ENCODE peak calls at places on chromosomes 13 and 19, in six cellular contexts. One of them, this sample, is unnamed.

GRCh38 chr19:45424191-45425058 is 708 bp upstream of the ERCC1 start:
- DNase-seq in thyroid gland: peak; percentile 56
- DNase-seq in body of pancreas: peak; percentile 77
- DNase-seq in fibroblast of lung: peak; percentile 92
- DNase-seq in CD8-positive, alpha-beta T cell: no peak
- DNase-seq in breast epithelium: no peak
- DNase-seq in this sample: peak; percentile 91

GRCh38 chr13:37306778-37307544 is 201.5 kb upstream of the CSNK1A1L start:
- DNase-seq in thyroid gland: no peak
- DNase-seq in body of pancreas: no peak
- DNase-seq in fibroblast of lung: peak; percentile 93
- DNase-seq in CD8-positive, alpha-beta T cell: no peak
- DNase-seq in breast epithelium: no peak
- DNase-seq in this sample: peak; percentile 95

GRCh38 chr13:23866420-23867026 is 22.7 kb downstream of the MIPEP start:
- DNase-seq in body of pancreas: no peak
- DNase-seq in thyroid gland: no peak
- DNase-seq in fibroblast of lung: peak; percentile 50
- DNase-seq in breast epithelium: no peak
- DNase-seq in CD8-positive, alpha-beta T cell: no peak
- DNase-seq in this sample: no peak

GRCh38 chr19:1076951-1077350 is 10.0 kb downstream of the ARHGAP45 start:
- DNase-seq in breast epithelium: no peak
- DNase-seq in thyroid gland: peak; percentile 81
- DNase-seq in body of pancreas: peak; percentile 53
- DNase-seq in fibroblast of lung: no peak
- DNase-seq in CD8-positive, alpha-beta T cell: peak; percentile 86
- DNase-seq in this sample: no peak

GRCh38 chr13:36818483-36819063 is 449 bp upstream of the RFXAP start:
- DNase-seq in CD8-positive, alpha-beta T cell: no peak
- DNase-seq in fibroblast of lung: peak; percentile 4
- DNase-seq in thyroid gland: no peak
- DNase-seq in breast epithelium: no peak
- DNase-seq in body of pancreas: no peak
- DNase-seq in this sample: no peak

GRCh38 chr19:51660975-51661600 is 14.5 kb upstream of the SIGLEC14 start:
- DNase-seq in CD8-positive, alpha-beta T cell: no peak
- DNase-seq in fibroblast of lung: peak; percentile 79
- DNase-seq in breast epithelium: no peak
- DNase-seq in thyroid gland: peak; percentile 72
- DNase-seq in body of pancreas: peak; percentile 61
- DNase-seq in this sample: peak; percentile 77

GRCh38 chr19:32675720-32676185 is at the start of gene RGS9BP:
- DNase-seq in body of pancreas: peak; percentile 72
- DNase-seq in CD8-positive, alpha-beta T cell: peak; percentile 16
- DNase-seq in fibroblast of lung: peak; percentile 72
- DNase-seq in breast epithelium: peak; percentile 69
- DNase-seq in thyroid gland: peak; percentile 82
- DNase-seq in this sample: peak; percentile 39

GRCh38 chr13:24723206-24723605 is 40.8 kb upstream of the RNF17 start:
- DNase-seq in body of pancreas: no peak
- DNase-seq in thyroid gland: no peak
- DNase-seq in fibroblast of lung: no peak
- DNase-seq in breast epithelium: no peak
- DNase-seq in CD8-positive, alpha-beta T cell: no peak
- DNase-seq in this sample: no peak

GRCh38 chr13:44710576-44710975 is 134.4 kb upstream of the TSC22D1 start:
- DNase-seq in thyroid gland: no peak
- DNase-seq in body of pancreas: no peak
- DNase-seq in CD8-positive, alpha-beta T cell: no peak
- DNase-seq in breast epithelium: no peak
- DNase-seq in fibroblast of lung: peak; percentile 66
- DNase-seq in this sample: peak; percentile 94

GRCh38 chr13:44470623-44471562 is 97.3 kb downstream of the SERP2 start:
- DNase-seq in thyroid gland: no peak
- DNase-seq in CD8-positive, alpha-beta T cell: no peak
- DNase-seq in body of pancreas: no peak
- DNase-seq in breast epithelium: no peak
- DNase-seq in fibroblast of lung: peak; percentile 63
- DNase-seq in this sample: no peak

GRCh38 chr19:8460516-8461298 is 15.9 kb downstream of the HNRNPM start:
- DNase-seq in fibroblast of lung: no peak
- DNase-seq in CD8-positive, alpha-beta T cell: no peak
- DNase-seq in body of pancreas: no peak
- DNase-seq in thyroid gland: no peak
- DNase-seq in breast epithelium: no peak
- DNase-seq in this sample: no peak

GRCh38 chr19:39599116-39599515 is 3.2 kb upstream of the LGALS13 start:
- DNase-seq in breast epithelium: no peak
- DNase-seq in CD8-positive, alpha-beta T cell: no peak
- DNase-seq in fibroblast of lung: peak; percentile 22
- DNase-seq in body of pancreas: no peak
- DNase-seq in thyroid gland: peak; percentile 61
- DNase-seq in this sample: peak; percentile 15

GRCh38 chr13:31236211-31236786 is 36.5 kb downstream of the B3GLCT start:
- DNase-seq in CD8-positive, alpha-beta T cell: no peak
- DNase-seq in breast epithelium: no peak
- DNase-seq in body of pancreas: no peak
- DNase-seq in thyroid gland: no peak
- DNase-seq in fibroblast of lung: peak; percentile 72
- DNase-seq in this sample: peak; percentile 42

GRCh38 chr13:101398191-101398590 is 18.1 kb downstream of the NALCN start:
- DNase-seq in thyroid gland: no peak
- DNase-seq in breast epithelium: no peak
- DNase-seq in body of pancreas: no peak
- DNase-seq in CD8-positive, alpha-beta T cell: no peak
- DNase-seq in fibroblast of lung: peak; percentile 41
- DNase-seq in this sample: peak; percentile 39

GRCh38 chr13:47085346-47085745 is 188.5 kb upstream of the HTR2A start:
- DNase-seq in CD8-positive, alpha-beta T cell: no peak
- DNase-seq in thyroid gland: no peak
- DNase-seq in breast epithelium: no peak
- DNase-seq in body of pancreas: no peak
- DNase-seq in fibroblast of lung: peak; percentile 58
- DNase-seq in this sample: no peak

GRCh38 chr13:82747948-82748347 is 1134.3 kb downstream of the SLITRK1 start:
- DNase-seq in body of pancreas: no peak
- DNase-seq in breast epithelium: no peak
- DNase-seq in fibroblast of lung: peak; percentile 43
- DNase-seq in CD8-positive, alpha-beta T cell: no peak
- DNase-seq in thyroid gland: no peak
- DNase-seq in this sample: no peak

GRCh38 chr19:18289471-18290066 is 8.1 kb upstream of the JUND start:
- DNase-seq in thyroid gland: no peak
- DNase-seq in CD8-positive, alpha-beta T cell: no peak
- DNase-seq in body of pancreas: no peak
- DNase-seq in fibroblast of lung: no peak
- DNase-seq in breast epithelium: no peak
- DNase-seq in this sample: no peak

GRCh38 chr19:18291590-18292459 is 10.4 kb upstream of the JUND start:
- DNase-seq in body of pancreas: peak; percentile 80
- DNase-seq in fibroblast of lung: peak; percentile 85
- DNase-seq in thyroid gland: peak; percentile 90
- DNase-seq in CD8-positive, alpha-beta T cell: peak; percentile 66
- DNase-seq in breast epithelium: peak; percentile 80
- DNase-seq in this sample: peak; percentile 72

GRCh38 chr19:18290250-18291018 is 9.0 kb upstream of the JUND start:
- DNase-seq in CD8-positive, alpha-beta T cell: peak; percentile 63
- DNase-seq in body of pancreas: no peak
- DNase-seq in fibroblast of lung: no peak
- DNase-seq in thyroid gland: no peak
- DNase-seq in breast epithelium: no peak
- DNase-seq in this sample: peak; percentile 37

GRCh38 chr19:18292460-18292809 is 11.0 kb upstream of the JUND start:
- DNase-seq in body of pancreas: peak; percentile 51
- DNase-seq in CD8-positive, alpha-beta T cell: no peak
- DNase-seq in thyroid gland: no peak
- DNase-seq in breast epithelium: no peak
- DNase-seq in fibroblast of lung: no peak
- DNase-seq in this sample: no peak

GRCh38 chr19:18291019-18291524 is 9.7 kb upstream of the JUND start:
- DNase-seq in fibroblast of lung: no peak
- DNase-seq in breast epithelium: no peak
- DNase-seq in thyroid gland: no peak
- DNase-seq in body of pancreas: no peak
- DNase-seq in CD8-positive, alpha-beta T cell: no peak
- DNase-seq in this sample: no peak
- H3K27ac ChIP-seq in fibroblast of lung: no peak overlapping the region
- H3K27ac ChIP-seq in breast epithelium: peak overlapping the region; percentile 99
- H3K27ac ChIP-seq in thyroid gland: peak overlapping the region; percentile 95
- H3K27ac ChIP-seq in body of pancreas: peak overlapping the region; percentile 91
- H3K27ac ChIP-seq in CD8-positive, alpha-beta T cell: peak overlapping the region; percentile 93
- H3K27ac ChIP-seq in this sample: peak overlapping the region; percentile 96

DNA sequence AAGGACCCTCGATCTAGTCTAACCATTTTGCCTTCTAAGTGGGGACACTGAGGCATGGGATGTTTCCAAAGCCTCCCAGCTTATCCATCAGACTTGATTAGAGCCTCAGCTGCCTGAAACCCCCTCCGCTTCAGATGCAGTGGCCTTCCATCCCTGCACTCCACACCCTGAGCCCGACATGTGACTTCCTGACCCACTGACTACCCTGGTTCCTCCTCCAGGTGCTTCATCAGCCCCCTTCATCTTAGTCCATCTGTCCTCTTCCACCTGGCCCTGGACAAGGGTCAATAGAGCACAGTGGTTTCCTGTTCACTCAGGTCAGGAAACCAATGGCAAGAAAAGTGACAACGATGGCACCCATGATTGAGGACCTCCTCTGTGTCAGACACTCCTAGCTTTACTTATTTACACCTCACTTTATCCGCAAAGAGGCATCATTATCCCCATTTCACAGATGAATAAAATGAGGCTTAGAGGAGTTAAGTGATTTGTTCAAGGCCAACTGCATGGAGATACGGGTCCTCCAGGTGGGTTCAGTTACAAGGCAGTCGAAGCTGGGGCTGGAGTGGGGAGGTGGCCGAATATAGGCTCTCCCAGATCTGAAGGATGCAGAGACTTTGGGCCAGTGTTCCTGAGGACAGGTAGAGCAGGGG is 81.6 kb upstream of the TM9SF2 start:
- DNase-seq in thyroid gland: no peak
- DNase-seq in fibroblast of lung: no peak
- DNase-seq in CD8-positive, alpha-beta T cell: no peak
- DNase-seq in breast epithelium: no peak
- DNase-seq in body of pancreas: no peak
- DNase-seq in this sample: no peak
- H3K4me3 ChIP-seq in thyroid gland: no peak overlapping the region
- H3K4me3 ChIP-seq in fibroblast of lung: no peak overlapping the region
- H3K4me3 ChIP-seq in CD8-positive, alpha-beta T cell: peak overlapping the region; percentile 22
- H3K4me3 ChIP-seq in breast epithelium: no peak overlapping the region
- H3K4me3 ChIP-seq in body of pancreas: no peak overlapping the region
- H3K4me3 ChIP-seq in this sample: no peak overlapping the region

GRCh38 chr13:109211616-109212015 is 574.8 kb downstream of the IRS2 start:
- DNase-seq in fibroblast of lung: no peak
- DNase-seq in breast epithelium: no peak
- DNase-seq in thyroid gland: no peak
- DNase-seq in CD8-positive, alpha-beta T cell: no peak
- DNase-seq in body of pancreas: no peak
- DNase-seq in this sample: peak; percentile 35

GRCh38 chr13:109212630-109213029 is 573.8 kb downstream of the IRS2 start:
- DNase-seq in fibroblast of lung: no peak
- DNase-seq in thyroid gland: no peak
- DNase-seq in breast epithelium: no peak
- DNase-seq in body of pancreas: no peak
- DNase-seq in CD8-positive, alpha-beta T cell: no peak
- DNase-seq in this sample: no peak

GRCh38 chr13:109215377-109215776 is 571.0 kb downstream of the IRS2 start:
- DNase-seq in thyroid gland: no peak
- DNase-seq in breast epithelium: no peak
- DNase-seq in body of pancreas: no peak
- DNase-seq in fibroblast of lung: no peak
- DNase-seq in CD8-positive, alpha-beta T cell: no peak
- DNase-seq in this sample: no peak

GRCh38 chr13:109213714-109214113 is 572.7 kb downstream of the IRS2 start:
- DNase-seq in fibroblast of lung: no peak
- DNase-seq in body of pancreas: no peak
- DNase-seq in CD8-positive, alpha-beta T cell: no peak
- DNase-seq in breast epithelium: no peak
- DNase-seq in thyroid gland: no peak
- DNase-seq in this sample: no peak

GRCh38 chr13:109214393-109214792 is 572.0 kb downstream of the IRS2 start:
- DNase-seq in fibroblast of lung: no peak
- DNase-seq in body of pancreas: no peak
- DNase-seq in CD8-positive, alpha-beta T cell: no peak
- DNase-seq in thyroid gland: no peak
- DNase-seq in breast epithelium: no peak
- DNase-seq in this sample: no peak
- H3K27ac ChIP-seq in fibroblast of lung: no peak overlapping the region
- H3K27ac ChIP-seq in body of pancreas: no peak overlapping the region
- H3K27ac ChIP-seq in CD8-positive, alpha-beta T cell: no peak overlapping the region
- H3K27ac ChIP-seq in thyroid gland: no peak overlapping the region
- H3K27ac ChIP-seq in breast epithelium: no peak overlapping the region
- H3K27ac ChIP-seq in this sample: no peak overlapping the region

GRCh38 chr19:41310031-41310831 is at the start of gene CCDC97:
- DNase-seq in fibroblast of lung: peak; percentile 92
- DNase-seq in breast epithelium: peak; percentile 82
- DNase-seq in thyroid gland: peak; percentile 86
- DNase-seq in CD8-positive, alpha-beta T cell: peak; percentile 78
- DNase-seq in body of pancreas: peak; percentile 90
- DNase-seq in this sample: peak; percentile 75

GRCh38 chr19:41309225-41310030 is 544 bp upstream of the CCDC97 start:
- DNase-seq in CD8-positive, alpha-beta T cell: no peak
- DNase-seq in body of pancreas: no peak
- DNase-seq in fibroblast of lung: peak; percentile 20
- DNase-seq in thyroid gland: peak; percentile 62
- DNase-seq in breast epithelium: no peak
- DNase-seq in this sample: no peak

GRCh38 chr19:41307090-41307875 is 2.7 kb upstream of the CCDC97 start:
- DNase-seq in fibroblast of lung: no peak
- DNase-seq in CD8-positive, alpha-beta T cell: no peak
- DNase-seq in thyroid gland: no peak
- DNase-seq in breast epithelium: no peak
- DNase-seq in body of pancreas: no peak
- DNase-seq in this sample: no peak

GRCh38 chr19:41307954-41308449 is 2.0 kb upstream of the CCDC97 start:
- DNase-seq in breast epithelium: no peak
- DNase-seq in fibroblast of lung: no peak
- DNase-seq in CD8-positive, alpha-beta T cell: no peak
- DNase-seq in thyroid gland: no peak
- DNase-seq in body of pancreas: no peak
- DNase-seq in this sample: no peak

DNA sequence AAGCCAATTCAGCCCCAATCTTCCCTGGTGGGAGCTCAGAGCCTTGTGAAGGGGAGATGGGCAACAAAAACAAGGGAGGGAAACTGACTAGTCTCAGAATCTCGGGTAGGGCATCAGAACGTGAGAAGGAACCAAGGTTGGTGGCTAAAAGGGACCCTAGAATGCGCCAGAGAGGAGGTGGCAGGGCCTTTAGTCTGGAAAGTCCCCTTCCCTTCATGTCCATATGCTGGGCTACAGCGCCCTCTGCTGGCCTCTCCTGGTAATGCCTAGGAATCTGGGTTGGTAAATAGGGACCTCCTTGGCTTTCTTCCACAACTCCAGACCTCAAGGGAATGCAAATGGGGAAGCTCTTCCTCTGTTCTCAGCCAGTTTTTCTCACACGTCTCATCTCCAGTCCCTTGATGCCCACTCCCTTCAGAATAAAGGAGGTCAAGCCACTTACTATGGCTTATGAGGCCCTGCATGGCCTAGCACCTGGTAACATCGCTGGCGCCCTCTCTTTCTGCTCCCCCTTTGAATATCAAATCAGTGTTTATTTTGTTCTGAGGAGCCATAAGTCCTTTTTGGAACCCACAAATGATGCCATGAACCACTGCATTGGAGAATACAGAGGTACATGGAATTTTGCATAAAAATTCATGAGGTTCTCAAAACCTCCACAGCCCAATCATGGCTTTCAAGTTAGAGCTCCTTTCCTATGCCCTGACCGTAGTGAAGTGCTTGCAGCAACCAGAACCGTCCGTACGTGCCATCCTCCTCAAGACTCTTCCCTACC is 1.3 kb upstream of the CCDC97 start:
- DNase-seq in thyroid gland: peak; percentile 94
- DNase-seq in body of pancreas: peak; percentile 93
- DNase-seq in CD8-positive, alpha-beta T cell: peak; percentile 90
- DNase-seq in breast epithelium: peak; percentile 97
- DNase-seq in fibroblast of lung: peak; percentile 90
- DNase-seq in this sample: peak; percentile 85
- H3K4me3 ChIP-seq in thyroid gland: no peak overlapping the region
- H3K4me3 ChIP-seq in body of pancreas: no peak overlapping the region
- H3K4me3 ChIP-seq in CD8-positive, alpha-beta T cell: peak overlapping the region; percentile 91
- H3K4me3 ChIP-seq in breast epithelium: peak overlapping the region; percentile 94
- H3K4me3 ChIP-seq in fibroblast of lung: peak overlapping the region; percentile 97
- H3K4me3 ChIP-seq in this sample: no peak overlapping the region